ENCODE peak calls at places on chromosomes 12 and 14, in ten cellular contexts. G, X, W, A, Q, U, K, V, H and D are unnamed samples.

GRCh38 chr12:10304161-10304574 is 3.5 kb upstream of the KLRD1 start:
- DNase-seq in W (no peak), K (no peak), H (no peak), U (no peak), X (no peak), G (no peak), A (no peak), V (no peak), Q (no peak), D (no peak)

GRCh38 chr12:44078273-44078672 is 242.4 kb downstream of the TMEM117 start:
- DNase-seq in W (no peak), G (no peak), H (no peak), X (no peak), A (no peak), K (no peak), Q (no peak), U (no peak), V (no peak), D (no peak)

GRCh38 chr12:59657711-59658110 is 61.9 kb downstream of the SLC16A7 start:
- DNase-seq in H (no peak), V (no peak), Q (no peak), X (no peak), A (no peak), K (no peak), U (no peak), W (no peak), G (no peak), D (no peak)

GRCh38 chr12:107435072-107435471 is 250.5 kb upstream of the PWP1 start:
- DNase-seq in K (no peak), Q (no peak), X (no peak), G (no peak), U (no peak), A (no peak), H (no peak), V (no peak), W (no peak), D (no peak)

GRCh38 chr14:25381498-25381897 is 331.6 kb upstream of the STXBP6 start:
- DNase-seq in Q (peak), K (no peak), W (no peak), H (no peak), U (no peak), X (no peak), V (no peak), G (no peak), A (no peak), D (no peak)

GRCh38 chr12:120856980-120857379 is 47.2 kb downstream of the SPPL3 start:
- DNase-seq in U (no peak), G (no peak), W (no peak), A (no peak), K (peak), Q (peak), V (no peak), H (no peak), X (no peak), D (no peak)

GRCh38 chr12:19872745-19873144 is 433.5 kb downstream of the AEBP2 start:
- DNase-seq in U (no peak), A (no peak), K (no peak), Q (no peak), H (no peak), G (no peak), X (no peak), V (no peak), W (no peak), D (no peak)

GRCh38 chr14:101404426-101405170 is 156.7 kb upstream of the DIO3 start:
- DNase-seq in K (no peak), G (no peak), V (no peak), W (no peak), Q (no peak), H (no peak), X (no peak), U (no peak), A (no peak), D (no peak)

GRCh38 chr14:69500736-69501135 is 16.2 kb downstream of the PLEKHD1 start:
- DNase-seq in V (no peak), A (no peak), H (no peak), U (no peak), G (no peak), X (no peak), W (no peak), K (no peak), Q (no peak), D (peak)

GRCh38 chr12:113850309-113851056 is 115.6 kb downstream of the RBM19 start:
- DNase-seq in K (no peak), Q (no peak), H (no peak), X (no peak), G (peak), W (no peak), V (no peak), A (no peak), U (no peak), D (no peak)

GRCh38 chr14:50569714-50570274 is 9.8 kb downstream of the ATL1 start:
- DNase-seq in U (no peak), W (no peak), H (no peak), K (no peak), A (no peak), X (no peak), G (no peak), V (no peak), Q (no peak), D (no peak)

GRCh38 chr14:79516009-79516408 is 695.3 kb downstream of the DIO2 start:
- DNase-seq in W (no peak), V (no peak), K (no peak), Q (no peak), X (no peak), G (no peak), U (no peak), H (no peak), A (no peak), D (no peak)

GRCh38 chr12:123998344-123998941 is 25.4 kb downstream of the ZNF664 start:
- DNase-seq in W (no peak), U (no peak), H (no peak), A (peak), V (no peak), G (no peak), Q (no peak), K (no peak), X (no peak), D (no peak)

GRCh38 chr12:9732966-9733461 is at the start of gene CLECL1:
- DNase-seq in W (no peak), A (no peak), X (no peak), V (no peak), Q (no peak), U (no peak), K (no peak), G (no peak), H (no peak), D (no peak)

GRCh38 chr12:108823804-108824203 is 33.6 kb downstream of the SSH1 start:
- DNase-seq in V (no peak), G (no peak), Q (no peak), A (peak), U (no peak), X (no peak), W (no peak), K (no peak), H (no peak), D (peak)

GRCh38 chr12:58537278-58537677 is 383.0 kb downstream of the LRIG3 start:
- DNase-seq in V (no peak), X (no peak), G (no peak), U (no peak), K (no peak), W (no peak), A (no peak), Q (no peak), H (no peak), D (no peak)

GRCh38 chr14:30016025-30016424 is 88.4 kb upstream of the PRKD1 start:
- DNase-seq in H (no peak), K (no peak), U (no peak), Q (no peak), G (no peak), X (no peak), A (no peak), V (no peak), W (no peak), D (no peak)

GRCh38 chr14:30020687-30021086 is 93.0 kb upstream of the PRKD1 start:
- DNase-seq in U (no peak), X (no peak), H (no peak), K (no peak), Q (no peak), G (no peak), V (no peak), W (no peak), A (no peak), D (no peak)

GRCh38 chr14:30017370-30017993 is 89.8 kb upstream of the PRKD1 start:
- DNase-seq in H (no peak), U (no peak), W (no peak), A (no peak), G (no peak), Q (no peak), V (no peak), K (no peak), X (no peak), D (no peak)

GRCh38 chr14:30020271-30020670 is 92.6 kb upstream of the PRKD1 start:
- DNase-seq in U (no peak), G (no peak), A (no peak), K (no peak), Q (no peak), W (no peak), V (no peak), X (no peak), H (no peak), D (no peak)

DNA sequence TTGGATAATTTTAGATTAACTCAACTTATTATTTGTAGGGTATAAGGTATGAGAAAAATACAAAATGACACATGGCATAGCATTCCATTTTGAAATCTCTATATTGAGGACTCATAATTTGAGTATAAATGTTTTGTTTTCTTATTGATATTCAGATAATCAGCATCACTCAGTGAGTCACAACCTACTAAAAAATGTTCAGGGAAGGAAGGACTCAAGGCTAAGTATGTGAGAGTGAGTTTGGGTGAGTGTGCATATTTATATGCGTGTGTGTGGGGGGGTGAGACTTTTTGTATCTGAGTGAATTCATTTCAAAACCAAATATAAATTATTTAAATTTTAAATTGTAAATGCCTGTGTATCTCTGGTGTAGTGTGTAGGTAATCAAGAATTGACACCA is 87.8 kb upstream of the PRKD1 start:
- DNase-seq in H (no peak), X (no peak), U (no peak), K (no peak), Q (no peak), G (no peak), W (no peak), V (no peak), A (no peak), D (no peak)
- H3K27ac ChIP-seq in H (no peak), X (no peak), U (no peak), K (no peak), Q (no peak), G (no peak), W (no peak), V (no peak), A (no peak), D (no peak)

GRCh38 chr12:83016226-83016835 is 329.6 kb downstream of the TMTC2 start:
- DNase-seq in V (no peak), X (no peak), Q (no peak), U (peak), G (no peak), A (peak), H (peak), K (peak), W (no peak), D (no peak)
- TF ChIP-seq POLR2AphosphoS5 in V (no peak), X (no peak), Q (no peak), U (peak), G (no peak), A (peak), H (peak), K (no peak), W (no peak), D (no peak)

GRCh38 chr12:92546259-92546825 is 156.4 kb upstream of the PLEKHG7 start:
- DNase-seq in Q (no peak), K (no peak), U (no peak), W (no peak), A (no peak), V (no peak), G (no peak), X (no peak), H (no peak), D (no peak)

GRCh38 chr12:92541024-92541423 is 161.8 kb upstream of the PLEKHG7 start:
- DNase-seq in H (no peak), X (no peak), G (no peak), U (no peak), K (no peak), Q (peak), W (no peak), A (no peak), V (no peak), D (no peak)

GRCh38 chr12:92543359-92543758 is 159.4 kb upstream of the PLEKHG7 start:
- DNase-seq in Q (no peak), G (peak), A (no peak), V (no peak), X (no peak), W (peak), U (peak), H (no peak), K (no peak), D (no peak)

GRCh38 chr12:92544321-92544720 is 158.5 kb upstream of the PLEKHG7 start:
- DNase-seq in G (no peak), H (no peak), U (no peak), W (no peak), Q (no peak), K (no peak), A (no peak), V (no peak), X (no peak), D (no peak)

DNA sequence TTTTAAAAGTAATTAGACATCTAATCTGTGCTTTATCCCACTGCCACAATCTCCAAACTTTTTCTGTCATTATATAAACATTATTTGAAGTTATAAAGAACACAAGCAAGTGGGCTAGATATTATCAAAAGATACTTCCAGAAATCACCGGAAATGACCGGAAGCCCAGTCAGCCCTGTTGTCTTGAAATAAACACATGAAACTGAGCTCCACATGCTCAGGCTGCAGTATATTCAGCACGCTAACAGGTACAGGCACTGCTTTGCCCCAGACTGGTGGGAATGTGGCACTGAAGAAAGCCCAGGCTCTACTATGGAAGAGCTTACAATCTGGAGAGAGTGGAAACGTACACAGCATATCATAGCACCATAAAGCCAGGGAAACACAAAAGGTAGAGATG is 158.9 kb upstream of the PLEKHG7 start:
- DNase-seq in W (no peak), G (no peak), U (no peak), H (no peak), Q (no peak), V (no peak), A (no peak), X (no peak), K (no peak), D (no peak)
- H3K27ac ChIP-seq in W (peak), G (peak), U (peak), H (no peak), Q (no peak), V (no peak), A (no peak), X (no peak), K (no peak), D (no peak)

GRCh38 chr14:76947838-76948184 is 80.7 kb downstream of the IRF2BPL start:
- DNase-seq in X (no peak), W (no peak), V (no peak), K (no peak), Q (no peak), H (no peak), U (no peak), G (no peak), A (no peak), D (no peak)
- TF ChIP-seq POLR2AphosphoS5 in X (no peak), W (no peak), V (no peak), K (no peak), Q (no peak), H (no peak), U (no peak), G (no peak), A (no peak), D (no peak)